ENCODE peak calls at places on chromosomes 4 and X, in six cellular contexts. O is dermis blood vessel endothelial cell; N is hepatic stellate cell; J is GM04504; I is activated CD8-positive, alpha-beta memory T cell treated with anti-CD3 and anti-CD28 coated beads for 48 hours; V is SK-N-DZ. H is an unnamed sample.

GRCh38 chr4:121041307-121042090 is 30.8 kb downstream of the NDNF start:
- DNase-seq in N (no peak), I (no peak), J (no peak), V (no peak), O (no peak), H (no peak)

GRCh38 chrX:6021316-6022091 is 207.2 kb downstream of the NLGN4X start:
- DNase-seq in O (peak), V (peak), I (no peak), J (peak), N (no peak), H (peak)

GRCh38 chrX:12819231-12819630 is 28.0 kb downstream of the PRPS2 start:
- DNase-seq in J (no peak), I (no peak), O (no peak), N (no peak), V (no peak), H (no peak)

GRCh38 chr4:173169428-173170209 is 1.0 kb downstream of the GALNT7 start:
- DNase-seq in J (peak), N (peak), V (peak), I (peak), O (peak), H (peak)

GRCh38 chr4:47349323-47349722 is 114.2 kb downstream of the COMMD8 start:
- DNase-seq in J (no peak), I (no peak), N (peak), V (no peak), O (no peak), H (no peak)

GRCh38 chr4:1851575-1852415 is 4.2 kb downstream of the LETM1 start:
- DNase-seq in I (no peak), N (no peak), O (no peak), V (no peak), J (no peak), H (no peak)

GRCh38 chr4:68927165-68927564 is 24.4 kb downstream of the UGT2A3 start:
- DNase-seq in V (no peak), I (no peak), J (no peak), O (no peak), N (no peak), H (no peak)

GRCh38 chr4:101597204-101597603 is 193.3 kb upstream of the BANK1 start:
- DNase-seq in I (no peak), V (no peak), N (no peak), J (no peak), O (peak), H (peak)

GRCh38 chr4:78776031-78776728 is at the start of gene BMP2K:
- DNase-seq in N (peak), O (peak), J (peak), V (peak), I (peak), H (peak)